ENCODE peak calls at places on chromosomes 5 and 9, in four cellular contexts. Z is adrenal gland, X is mesothelial cell of epicardium, E is brain microvascular endothelial cell. R is an unnamed sample.

GRCh38 chr5:5967945-5968344 is 410.4 kb downstream of the MED10 start:
- DNase-seq in Z (no peak), X (no peak), E (no peak), R (no peak)

GRCh38 chr5:149423287-149424268 is 44.5 kb upstream of the IL17B start:
- DNase-seq in Z (no peak), X (no peak), E (peak), R (peak)

GRCh38 chr9:89425921-89426388 is 72.0 kb downstream of the SEMA4D start:
- DNase-seq in Z (no peak), X (no peak), E (no peak), R (no peak)

GRCh38 chr5:139204196-139204595 is 6.0 kb upstream of the SIL1 start:
- DNase-seq in Z (no peak), X (no peak), E (no peak), R (no peak)

GRCh38 chr5:150234606-150235547 is 45.0 kb downstream of the SLC6A7 start:
- DNase-seq in Z (no peak), X (no peak), E (no peak), R (no peak)

GRCh38 chr9:98993570-98993945 is 49.9 kb downstream of the COL15A1 start:
- DNase-seq in Z (no peak), X (no peak), E (peak), R (no peak)

GRCh38 chr5:143172736-143173135 is 230.8 kb downstream of the NR3C1 start:
- DNase-seq in Z (no peak), X (no peak), E (no peak), R (no peak)

GRCh38 chr9:7970666-7971335 is 171.2 kb upstream of the DMAC1 start:
- DNase-seq in Z (no peak), X (no peak), E (no peak), R (no peak)

GRCh38 chr5:59487838-59488729 is 405.4 kb downstream of the PDE4D start:
- DNase-seq in Z (no peak), X (no peak), E (peak), R (no peak)

GRCh38 chr5:93433422-93433821 is 147.6 kb downstream of the NR2F1-AS1 start:
- DNase-seq in Z (no peak), X (no peak), E (peak), R (no peak)

GRCh38 chr5:175226506-175226905 is 217.5 kb downstream of the DRD1 start:
- DNase-seq in Z (no peak), X (no peak), E (no peak), R (no peak)

GRCh38 chr5:143279698-143280097 is 123.8 kb downstream of the NR3C1 start:
- DNase-seq in Z (no peak), X (no peak), E (no peak), R (no peak)

GRCh38 chr5:116428966-116429365 is 145.7 kb downstream of the SEMA6A start:
- DNase-seq in Z (no peak), X (no peak), E (no peak), R (no peak)

GRCh38 chr5:135718151-135718550 is 116.3 kb upstream of the SLC25A48 start:
- DNase-seq in Z (no peak), X (no peak), E (peak), R (no peak)

GRCh38 chr5:14240366-14240765 is 97.2 kb downstream of the TRIO start:
- DNase-seq in Z (no peak), X (no peak), E (no peak), R (no peak)

GRCh38 chr5:42570946-42571625 is 147.8 kb downstream of the GHR start:
- DNase-seq in Z (no peak), X (no peak), E (no peak), R (no peak)

GRCh38 chr9:15231788-15232635 is 75.0 kb downstream of the TTC39B start:
- DNase-seq in Z (peak), X (no peak), E (no peak), R (no peak)

GRCh38 chr9:6938873-6939272 is 181.1 kb downstream of the KDM4C start:
- DNase-seq in Z (no peak), X (no peak), E (peak), R (no peak)

GRCh38 chr9:69762527-69762926 is 2.7 kb upstream of the PTAR1 start:
- DNase-seq in Z (no peak), X (no peak), E (no peak), R (no peak)

GRCh38 chr9:14895806-14896205 is 14.4 kb downstream of the FREM1 start:
- DNase-seq in Z (no peak), X (no peak), E (peak), R (no peak)

GRCh38 chr9:125496313-125496838 is 210.6 kb downstream of the MAPKAP1 start:
- DNase-seq in Z (no peak), X (no peak), E (no peak), R (no peak)

DNA sequence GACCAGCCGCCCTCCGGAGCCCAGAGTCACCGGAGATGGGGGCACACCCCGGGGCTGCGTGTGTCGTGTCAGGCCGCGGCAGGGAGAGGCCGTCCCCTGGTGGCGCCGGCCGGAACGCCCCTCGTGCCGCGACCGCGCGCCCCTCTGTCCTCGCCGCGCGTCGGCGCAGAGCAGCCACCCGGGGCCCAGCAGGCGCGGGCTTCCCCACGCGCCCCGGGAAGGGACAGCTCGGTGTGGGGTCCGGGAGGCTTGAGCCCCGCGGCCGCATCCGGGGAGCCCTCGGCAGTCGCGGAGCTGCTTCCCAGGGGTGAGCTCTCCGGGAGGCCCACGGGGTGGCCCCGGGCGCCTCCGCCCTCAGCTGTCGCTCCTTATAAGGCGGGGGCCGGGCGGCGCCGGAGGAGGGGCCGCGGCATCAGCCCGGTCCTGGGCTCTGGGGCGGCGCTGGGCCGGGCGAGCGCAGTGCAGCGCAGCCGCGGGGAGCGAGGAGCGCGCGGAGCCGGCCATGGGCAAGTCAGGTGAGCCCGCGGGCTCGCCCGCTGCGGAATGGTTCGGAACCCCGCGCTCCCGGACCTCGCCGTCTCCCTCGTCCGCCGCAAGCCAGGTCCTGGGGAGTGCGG is at the start of gene GLIPR2:
- DNase-seq in Z (peak), X (peak), E (peak), R (peak)
- TF ChIP-seq CTCF in Z (peak), X (no peak), E (peak), R (peak)

DNA sequence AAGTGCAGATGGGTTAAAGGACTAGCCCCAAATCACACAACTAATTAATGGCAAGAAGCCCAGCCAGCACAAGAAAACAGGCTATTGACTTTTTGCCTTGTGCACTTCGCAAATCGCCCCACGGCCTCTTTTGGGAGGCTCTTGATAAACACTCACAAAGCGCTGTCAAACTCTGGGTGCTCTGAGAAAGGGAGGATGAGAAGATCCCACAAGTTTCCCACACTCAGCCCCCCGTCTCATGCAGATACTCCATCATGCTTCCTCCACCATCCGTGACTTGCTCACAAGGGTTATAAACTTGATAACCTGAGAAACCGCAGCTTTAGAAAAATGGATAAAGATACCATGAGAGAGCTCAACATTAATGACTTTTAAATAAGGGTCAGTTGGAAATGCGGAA is 219.7 kb downstream of the EBF1 start:
- DNase-seq in Z (no peak), X (no peak), E (no peak), R (no peak)
- TF ChIP-seq CTCF in Z (no peak), X (no peak), E (no peak), R (no peak)

GRCh38 chr5:140344683-140345423 is 1.6 kb downstream of the HBEGF start:
- DNase-seq in Z (peak), X (no peak), E (no peak), R (no peak)
- TF ChIP-seq CTCF in Z (no peak), X (no peak), E (peak), R (no peak)

DNA sequence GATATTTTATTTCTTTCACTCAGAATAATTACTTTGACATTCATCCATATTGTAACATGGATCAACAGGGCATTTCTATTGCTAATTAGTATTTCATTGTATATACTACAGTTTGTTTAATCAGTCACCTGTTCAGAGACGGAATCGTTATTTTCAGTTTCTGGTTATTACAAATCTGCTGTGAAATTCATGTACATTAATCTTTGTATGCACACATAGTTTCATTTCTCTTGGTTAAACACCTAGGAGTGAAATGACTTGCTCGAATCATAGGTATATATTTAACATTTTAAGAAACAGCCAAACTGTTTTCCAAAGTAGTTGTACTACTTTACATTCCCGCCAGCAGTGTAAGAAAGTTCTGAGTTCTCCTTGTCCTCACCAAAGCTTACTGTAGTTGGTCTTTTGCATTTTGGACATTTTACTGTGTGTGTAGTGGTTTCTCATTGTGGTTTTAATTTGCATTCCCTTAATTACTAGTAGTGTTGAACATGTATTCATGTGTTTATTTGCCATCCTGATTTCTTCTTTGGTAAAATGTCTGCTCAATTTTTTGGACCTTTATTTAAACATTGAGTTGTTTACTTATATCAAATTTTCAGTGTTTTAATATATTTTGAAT is 198.2 kb downstream of the SAXO1 start:
- DNase-seq in Z (no peak), X (no peak), E (no peak), R (no peak)
- TF ChIP-seq CTCF in Z (no peak), X (no peak), E (no peak), R (no peak)

GRCh38 chr5:173628501-173628900 is 12.1 kb upstream of the BOD1 start:
- DNase-seq in Z (no peak), X (no peak), E (no peak), R (no peak)

GRCh38 chr5:173627860-173628392 is 11.5 kb upstream of the BOD1 start:
- DNase-seq in Z (no peak), X (no peak), E (no peak), R (no peak)

GRCh38 chr5:173630724-173631365 is 14.4 kb upstream of the BOD1 start:
- DNase-seq in Z (no peak), X (no peak), E (no peak), R (no peak)

GRCh38 chr5:173631478-173631877 is 15.0 kb upstream of the BOD1 start:
- DNase-seq in Z (no peak), X (no peak), E (no peak), R (no peak)

DNA sequence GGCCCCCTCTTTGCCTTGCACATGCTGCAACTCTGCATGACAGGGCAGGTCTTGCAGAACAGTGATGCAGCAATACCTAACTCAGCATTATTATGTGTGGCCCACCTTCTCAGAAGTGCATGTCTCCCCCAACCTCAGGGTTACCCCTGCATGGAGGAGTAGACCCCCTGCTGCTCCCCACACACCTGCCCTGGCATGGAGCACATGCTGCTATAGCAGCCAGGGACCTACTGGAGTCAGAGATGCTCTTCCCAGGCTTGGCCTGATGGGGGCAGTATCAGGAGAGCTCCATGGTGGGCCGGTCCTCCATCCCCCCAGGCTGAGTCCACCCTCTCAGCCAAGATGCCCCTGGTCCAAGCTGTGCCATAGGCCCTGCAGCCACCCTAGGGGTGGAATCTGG is 13.2 kb upstream of the BOD1 start:
- DNase-seq in Z (peak), X (no peak), E (no peak), R (no peak)
- TF ChIP-seq CTCF in Z (no peak), X (no peak), E (peak), R (no peak)

GRCh38 chr9:110006657-110007056 is 201.3 kb downstream of the C9orf152 start:
- DNase-seq in Z (no peak), X (no peak), E (no peak), R (no peak)
- TF ChIP-seq CTCF in Z (no peak), X (no peak), E (peak), R (no peak)

DNA sequence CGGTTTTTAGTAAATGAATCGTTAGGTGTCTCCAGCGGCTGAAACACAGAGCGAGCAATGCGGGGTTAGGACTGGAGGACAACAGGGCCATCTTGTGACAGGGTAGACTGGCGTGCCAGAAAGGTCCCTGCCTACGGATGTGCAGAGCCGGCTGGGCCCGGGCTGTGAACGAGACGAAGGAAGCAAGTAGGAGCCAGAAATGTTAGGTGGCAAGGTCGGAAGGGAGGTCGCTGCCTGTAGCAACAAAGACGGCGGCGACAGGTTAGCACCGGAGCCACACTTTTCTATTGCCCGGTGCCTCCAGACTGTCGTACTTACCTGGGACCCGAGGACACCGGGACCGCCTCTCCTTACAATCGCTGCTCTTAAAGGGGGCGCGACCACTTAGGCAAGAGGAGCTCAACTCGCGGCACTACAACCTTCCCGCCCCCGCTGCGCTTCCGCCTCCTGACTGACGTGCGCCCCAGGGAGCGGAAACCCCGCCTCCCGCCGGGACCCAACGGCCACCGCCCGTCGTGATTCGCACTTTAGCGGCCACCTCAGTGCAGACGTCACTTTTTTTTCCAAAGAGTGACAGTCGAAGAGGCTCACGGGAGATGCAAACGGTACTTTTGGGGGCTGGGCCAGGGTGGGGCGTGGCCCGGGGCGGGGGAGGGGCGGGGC is at the start of gene INIP:
- DNase-seq in Z (peak), X (peak), E (peak), R (peak)
- TF ChIP-seq CTCF in Z (no peak), X (no peak), E (no peak), R (peak)

DNA sequence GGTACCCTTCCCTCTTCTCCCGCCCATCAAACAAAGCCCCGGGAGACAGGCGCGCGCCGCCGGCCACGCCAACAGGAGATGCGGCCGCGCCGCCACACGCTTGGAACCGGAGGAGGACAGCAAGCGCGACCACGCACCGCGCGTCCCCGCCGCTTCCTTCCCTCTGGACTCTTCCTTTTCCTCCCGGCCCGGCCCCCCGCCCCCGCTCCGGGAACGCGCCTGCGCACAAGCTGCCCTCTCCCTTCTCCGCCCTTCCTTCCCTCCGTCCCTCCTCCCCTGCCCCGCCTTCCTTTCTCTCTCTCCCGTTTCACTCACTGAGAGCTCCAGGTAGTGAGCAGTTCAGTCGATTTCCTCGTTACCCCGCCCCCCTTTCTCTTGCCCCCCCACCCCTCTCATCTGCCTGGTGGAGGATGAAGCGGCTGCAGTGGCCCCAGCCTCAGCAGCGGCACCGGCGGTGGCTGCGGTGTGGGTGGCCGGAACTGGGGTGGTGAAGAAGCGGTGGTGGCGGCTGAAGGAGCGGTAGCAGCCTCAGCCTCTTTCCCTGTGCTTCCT is at the start of gene RASA1:
- DNase-seq in Z (peak), X (peak), E (peak), R (peak)
- TF ChIP-seq CTCF in Z (no peak), X (no peak), E (no peak), R (peak)

GRCh38 chr5:28603869-28604268 is 1565.5 kb upstream of the CDH9 start:
- DNase-seq in Z (no peak), X (no peak), E (no peak), R (no peak)
- TF ChIP-seq CTCF in Z (no peak), X (no peak), E (no peak), R (no peak)

GRCh38 chr9:37583522-37584121 is 7.4 kb upstream of the FBXO10 start:
- DNase-seq in Z (no peak), X (no peak), E (no peak), R (no peak)

GRCh38 chr9:37587521-37587920 is 4.9 kb downstream of the TOMM5 start:
- DNase-seq in Z (no peak), X (no peak), E (no peak), R (no peak)

DNA sequence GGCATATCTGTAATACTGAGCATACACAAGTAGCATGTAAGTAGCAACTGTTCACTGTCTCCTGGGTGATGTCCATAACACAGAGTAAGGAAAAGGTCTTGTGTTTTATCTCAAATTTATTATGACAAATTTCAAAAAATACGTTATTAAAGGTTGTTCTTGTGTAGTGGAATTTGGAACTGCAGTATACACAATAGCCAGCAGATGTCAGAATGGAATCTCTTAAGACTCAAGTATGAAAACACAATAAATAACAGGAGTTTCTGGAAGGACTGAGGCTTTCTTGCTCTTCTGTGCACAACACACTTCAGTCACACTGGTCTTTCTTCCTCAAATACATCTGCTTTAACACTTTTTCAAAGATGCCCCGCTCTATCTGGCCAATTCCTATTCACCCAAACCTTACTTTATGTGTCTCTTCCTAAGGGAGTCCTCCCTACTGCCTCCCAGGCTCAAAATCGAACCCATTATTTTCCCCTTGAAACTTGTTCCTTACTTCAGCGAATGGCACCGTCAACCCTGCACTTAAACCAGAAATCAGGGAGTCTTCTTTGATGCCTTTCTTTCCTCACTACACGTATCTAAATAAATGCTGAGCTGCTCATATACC is 6.5 kb upstream of the FBXO10 start:
- DNase-seq in Z (no peak), X (no peak), E (peak), R (no peak)
- TF ChIP-seq CTCF in Z (peak), X (peak), E (peak), R (peak)